ENCODE peak calls at places on chromosomes 3 and 15, in ten cellular contexts. J, E, U, I, T, O, K, L, A and F are unnamed samples.
A peak's percentile ranks its signal among the peaks of the same experiment; 100 is the strongest.

GRCh38 chr3:113287111-113287817 is 75.9 kb downstream of the BOC start:
- DNase-seq in J (peak; percentile 92), E (peak; percentile 25), U (no peak), I (peak; percentile 75), T (peak; percentile 81), O (no peak), K (no peak), L (peak; percentile 78), A (no peak), F (no peak)

GRCh38 chr15:49235446-49236207 is 65.6 kb downstream of the GALK2 start:
- DNase-seq in J (peak; percentile 92), E (no peak), U (peak; percentile 76), I (peak; percentile 84), T (peak; percentile 54), O (no peak), K (no peak), L (peak; percentile 95), A (peak; percentile 39), F (peak; percentile 15)

GRCh38 chr3:173912126-173912525 is 514.6 kb downstream of the NLGN1 start:
- DNase-seq in J (peak; percentile 6), E (no peak), U (no peak), I (peak; percentile 76), T (no peak), O (no peak), K (no peak), L (peak; percentile 12), A (no peak), F (no peak)

GRCh38 chr3:51374456-51374855 is 10.6 kb upstream of the MANF start:
- DNase-seq in J (no peak), E (no peak), U (no peak), I (no peak), T (no peak), O (no peak), K (no peak), L (no peak), A (no peak), F (no peak)

GRCh38 chr15:45454825-45455224 is 67.7 kb downstream of the SLC30A4 start:
- DNase-seq in J (peak; percentile 98), E (no peak), U (peak; percentile 82), I (peak; percentile 89), T (peak; percentile 93), O (peak; percentile 86), K (peak; percentile 92), L (peak; percentile 98), A (peak; percentile 63), F (peak; percentile 58)

GRCh38 chr3:174276826-174277225 is 582.3 kb upstream of the NAALADL2 start:
- DNase-seq in J (no peak), E (no peak), U (no peak), I (no peak), T (no peak), O (no peak), K (no peak), L (no peak), A (no peak), F (no peak)

GRCh38 chr3:50340404-50341329 is at the start of gene RASSF1:
- DNase-seq in J (no peak), E (no peak), U (peak; percentile 92), I (peak; percentile 48), T (peak; percentile 42), O (peak; percentile 79), K (no peak), L (peak; percentile 57), A (peak; percentile 86), F (peak; percentile 46)

GRCh38 chr15:45705510-45706473 is 71.0 kb downstream of the SQOR start:
- DNase-seq in J (peak; percentile 86), E (peak; percentile 66), U (peak; percentile 84), I (peak; percentile 69), T (peak; percentile 78), O (peak; percentile 80), K (peak; percentile 79), L (peak; percentile 90), A (peak; percentile 39), F (peak; percentile 44)

GRCh38 chr3:121424549-121424948 is 121.2 kb downstream of the POLQ start:
- DNase-seq in J (no peak), E (no peak), U (no peak), I (no peak), T (no peak), O (no peak), K (no peak), L (no peak), A (no peak), F (no peak)

DNA sequence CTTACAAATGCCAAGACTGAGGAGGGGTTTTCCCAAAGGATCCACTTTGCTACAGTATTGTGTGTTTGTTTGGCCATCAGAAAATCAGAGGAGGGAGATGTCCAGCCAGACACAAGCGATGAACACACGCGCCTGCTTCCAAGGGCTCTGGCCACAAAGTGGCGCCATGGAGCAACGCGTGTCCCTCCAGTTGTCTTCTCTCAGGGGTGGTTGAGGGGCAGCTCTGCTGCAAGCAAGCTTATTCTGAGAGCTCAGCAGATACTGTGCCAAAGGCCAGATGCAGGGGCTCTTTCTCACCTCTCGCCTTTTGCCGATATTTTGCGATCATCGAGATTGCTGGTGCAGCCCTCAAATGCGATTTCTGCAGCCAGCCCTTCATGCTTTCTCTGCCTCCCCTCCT is 88.9 kb upstream of the OSBPL11 start:
- DNase-seq in J (peak; percentile 12), E (no peak), U (no peak), I (no peak), T (no peak), O (peak; percentile 39), K (no peak), L (peak; percentile 12), A (no peak), F (no peak)
- TF ChIP-seq CTCF in J (peak; percentile 44), E (no peak), U (peak; percentile 30), I (peak; percentile 57), T (peak; percentile 55), O (no peak), K (no peak), L (peak; percentile 34), A (peak; percentile 36), F (no peak)

GRCh38 chr3:191192941-191193340 is 6.1 kb upstream of the OSTN start:
- DNase-seq in J (no peak), E (no peak), U (no peak), I (no peak), T (no peak), O (no peak), K (no peak), L (no peak), A (no peak), F (no peak)

GRCh38 chr3:191198480-191198879 is 561 bp upstream of the OSTN start:
- DNase-seq in J (no peak), E (no peak), U (no peak), I (no peak), T (no peak), O (no peak), K (no peak), L (no peak), A (no peak), F (no peak)

GRCh38 chr3:191197761-191198160 is 1.3 kb upstream of the OSTN start:
- DNase-seq in J (no peak), E (no peak), U (no peak), I (no peak), T (no peak), O (no peak), K (no peak), L (no peak), A (no peak), F (no peak)

DNA sequence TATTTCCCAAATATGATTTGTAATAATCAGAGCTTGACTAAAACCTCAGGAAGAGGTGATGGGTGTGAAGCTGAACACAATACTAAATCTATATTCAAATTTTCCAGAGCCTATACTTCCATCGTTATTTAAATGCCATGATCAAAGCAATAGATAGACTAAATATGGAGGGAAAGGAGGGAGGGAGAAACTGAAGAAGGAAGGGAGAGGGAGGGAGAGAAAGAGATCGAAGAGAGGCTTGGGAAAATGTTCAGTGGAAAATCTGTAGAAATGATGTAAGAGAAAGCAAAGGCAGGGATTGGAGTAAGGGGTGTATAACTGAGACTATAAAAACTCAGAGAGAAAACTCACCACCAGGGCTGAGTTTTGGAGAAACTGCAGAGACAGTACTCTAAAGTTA is at the start of gene OSTN:
- DNase-seq in J (no peak), E (no peak), U (no peak), I (no peak), T (no peak), O (no peak), K (no peak), L (no peak), A (no peak), F (no peak)
- TF ChIP-seq CTCF in J (no peak), E (no peak), U (no peak), I (no peak), T (no peak), O (no peak), K (no peak), L (no peak), A (no peak), F (no peak)

DNA sequence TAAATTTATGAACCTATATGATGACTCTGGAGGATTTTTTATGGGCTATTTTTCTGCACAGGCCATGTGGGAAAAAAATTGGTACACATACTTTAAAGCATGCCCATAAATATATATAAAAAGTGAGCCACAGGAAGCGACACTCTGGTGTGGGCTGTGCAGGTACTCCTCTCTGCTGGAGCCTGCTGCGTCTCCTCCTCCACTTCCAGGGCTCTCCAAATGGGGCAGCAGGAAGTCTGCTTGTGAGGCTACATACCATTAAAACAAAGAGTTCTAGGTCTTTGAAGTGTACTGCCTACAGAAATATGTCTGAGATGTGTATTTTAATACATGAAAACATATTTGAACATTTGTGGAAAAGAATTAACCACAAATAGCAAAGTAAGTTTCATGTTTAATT is 135.1 kb downstream of the CTNNB1 start:
- DNase-seq in J (no peak), E (no peak), U (no peak), I (no peak), T (no peak), O (no peak), K (no peak), L (no peak), A (no peak), F (no peak)
- TF ChIP-seq CTCF in J (no peak), E (no peak), U (no peak), I (no peak), T (no peak), O (no peak), K (no peak), L (no peak), A (no peak), F (no peak)

GRCh38 chr3:186003610-186004009 is 65.8 kb upstream of the TRA2B start:
- DNase-seq in J (no peak), E (no peak), U (peak; percentile 62), I (no peak), T (no peak), O (no peak), K (no peak), L (no peak), A (no peak), F (no peak)

GRCh38 chr3:186004671-186005070 is 66.9 kb upstream of the TRA2B start:
- DNase-seq in J (no peak), E (no peak), U (no peak), I (no peak), T (no peak), O (no peak), K (no peak), L (no peak), A (no peak), F (no peak)

GRCh38 chr3:186004209-186004608 is 66.4 kb upstream of the TRA2B start:
- DNase-seq in J (no peak), E (no peak), U (no peak), I (no peak), T (no peak), O (no peak), K (no peak), L (no peak), A (no peak), F (no peak)

GRCh38 chr3:186001838-186002237 is 64.0 kb upstream of the TRA2B start:
- DNase-seq in J (no peak), E (no peak), U (no peak), I (no peak), T (no peak), O (no peak), K (no peak), L (no peak), A (no peak), F (no peak)

GRCh38 chr3:186002884-186003472 is 65.2 kb upstream of the TRA2B start:
- DNase-seq in J (peak; percentile 48), E (no peak), U (peak; percentile 56), I (peak; percentile 8), T (peak; percentile 37), O (no peak), K (no peak), L (no peak), A (no peak), F (no peak)
- TF ChIP-seq CTCF in J (peak; percentile 36), E (no peak), U (peak; percentile 42), I (peak; percentile 69), T (peak; percentile 40), O (no peak), K (no peak), L (no peak), A (peak; percentile 47), F (no peak)